ENCODE peak calls at places on chromosomes 12 and 14, in four cellular contexts. B is left ventricle myocardium inferior, N is pancreas, G is BJ. V is an unnamed sample.

GRCh38 chr12:8941691-8942478 is 7.6 kb downstream of the M6PR start:
- DNase-seq in N (no peak), G (no peak), B (no peak), V (no peak)

GRCh38 chr14:55746533-55746932 is 166.5 kb downstream of the KTN1 start:
- DNase-seq in N (no peak), G (no peak), B (no peak), V (no peak)

GRCh38 chr14:68733086-68733621 is 59.7 kb downstream of the ZFP36L1 start:
- DNase-seq in G (no peak), N (no peak), B (no peak), V (peak)

GRCh38 chr12:51318846-51319570 is 5.0 kb downstream of the BIN2 start:
- DNase-seq in B (no peak), N (no peak), G (no peak), V (no peak)

GRCh38 chr14:99838555-99839193 is 45.5 kb downstream of the EML1 start:
- DNase-seq in G (no peak), B (no peak), N (no peak), V (no peak)

GRCh38 chr14:53109028-53109687 is 44.0 kb downstream of the DDHD1 start:
- DNase-seq in N (no peak), G (no peak), B (no peak), V (no peak)

GRCh38 chr14:104750658-104751057 is 2.3 kb upstream of the SIVA1 start:
- DNase-seq in B (no peak), N (peak), G (no peak), V (no peak)

GRCh38 chr14:75070383-75070782 is 942 bp downstream of the ZC2HC1C start:
- DNase-seq in G (no peak), N (peak), B (no peak), V (no peak)

GRCh38 chr12:67431436-67432049 is 162.4 kb downstream of the CAND1 start:
- DNase-seq in G (no peak), N (no peak), B (no peak), V (no peak)

GRCh38 chr14:75184039-75184438 is 7.6 kb upstream of the TMED10 start:
- DNase-seq in G (no peak), B (no peak), N (no peak), V (no peak)

GRCh38 chr12:122060069-122060468 is 18.5 kb upstream of the MLXIP start:
- DNase-seq in G (no peak), B (peak), N (no peak), V (no peak)

GRCh38 chr12:87953257-87953860 is 75.8 kb downstream of the C12orf50 start:
- DNase-seq in N (no peak), G (no peak), B (no peak), V (peak)

GRCh38 chr14:61861320-61861865 is 99.2 kb downstream of the SNAPC1 start:
- DNase-seq in G (no peak), N (no peak), B (no peak), V (no peak)

GRCh38 chr12:109731231-109731731 is 17.7 kb downstream of the FAM222A start:
- DNase-seq in B (peak), N (peak), G (no peak), V (no peak)

GRCh38 chr14:91837076-91837475 is 30.3 kb downstream of the TC2N start:
- DNase-seq in B (no peak), N (peak), G (no peak), V (no peak)
- H3K4me3 ChIP-seq in B (peak), N (peak), G (no peak), V (peak)

GRCh38 chr12:124326899-124327298 is 32.0 kb downstream of the RFLNA start:
- DNase-seq in G (no peak), B (no peak), N (peak), V (no peak)
- H3K4me3 ChIP-seq in G (no peak), B (peak), N (no peak), V (no peak)

GRCh38 chr12:53048033-53048779 is 1.7 kb upstream of the TNS2 start:
- DNase-seq in G (no peak), N (peak), B (peak), V (no peak)
- H3K4me3 ChIP-seq in G (peak), N (peak), B (peak), V (no peak)

DNA sequence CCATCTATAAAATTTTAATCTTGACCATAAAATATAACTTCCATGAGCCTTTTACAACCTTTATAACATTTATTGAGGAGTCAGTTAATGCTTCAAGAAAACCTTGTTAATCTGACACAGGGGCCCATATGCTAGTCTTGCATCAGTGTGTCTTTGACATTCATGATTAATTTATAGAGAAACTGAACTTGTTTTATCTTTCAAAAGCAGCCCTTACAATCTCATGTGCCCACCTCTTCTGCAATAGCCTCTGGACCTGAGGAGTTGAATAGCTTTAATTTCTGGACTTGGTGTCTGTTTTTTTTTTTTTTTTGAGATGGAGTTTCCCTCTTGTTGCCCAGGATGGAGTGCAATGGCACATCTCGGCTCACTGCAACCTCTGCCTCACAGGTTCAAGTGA is 8.6 kb upstream of the LPCAT3 start:
- DNase-seq in N (no peak), G (no peak), B (no peak), V (no peak)
- H3K4me3 ChIP-seq in N (no peak), G (no peak), B (no peak), V (no peak)

DNA sequence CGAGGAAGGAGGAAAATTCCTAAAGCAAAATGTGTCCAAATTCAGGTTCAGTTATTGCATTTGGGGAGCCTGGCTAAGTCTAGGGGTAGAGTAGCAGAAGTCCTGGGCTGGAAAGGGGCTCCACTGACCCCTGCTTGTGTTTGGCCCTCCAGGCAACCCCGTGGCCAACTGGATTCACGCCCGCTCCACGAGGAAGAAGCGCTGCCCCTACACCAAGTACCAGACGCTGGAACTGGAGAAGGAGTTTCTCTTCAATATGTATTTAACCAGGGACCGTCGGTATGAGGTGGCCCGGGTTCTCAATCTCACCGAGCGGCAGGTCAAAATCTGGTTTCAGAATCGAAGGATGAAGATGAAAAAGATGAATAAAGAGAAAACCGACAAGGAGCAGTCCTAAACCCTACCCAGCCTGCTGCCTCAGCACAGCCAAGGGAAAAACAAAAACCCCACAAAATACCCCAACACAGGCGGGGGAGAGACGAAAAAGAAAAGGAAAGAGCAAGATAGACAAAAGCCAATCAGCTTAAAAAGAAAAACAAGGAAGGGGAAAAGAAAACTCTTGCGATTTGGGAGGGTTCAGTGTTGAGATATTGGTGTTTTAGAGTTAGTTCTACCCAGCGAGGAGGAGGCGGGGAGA is 2.4 kb downstream of the HOXC9 start:
- DNase-seq in B (no peak), G (no peak), N (no peak), V (no peak)
- H3K4me3 ChIP-seq in B (no peak), G (no peak), N (no peak), V (no peak)

DNA sequence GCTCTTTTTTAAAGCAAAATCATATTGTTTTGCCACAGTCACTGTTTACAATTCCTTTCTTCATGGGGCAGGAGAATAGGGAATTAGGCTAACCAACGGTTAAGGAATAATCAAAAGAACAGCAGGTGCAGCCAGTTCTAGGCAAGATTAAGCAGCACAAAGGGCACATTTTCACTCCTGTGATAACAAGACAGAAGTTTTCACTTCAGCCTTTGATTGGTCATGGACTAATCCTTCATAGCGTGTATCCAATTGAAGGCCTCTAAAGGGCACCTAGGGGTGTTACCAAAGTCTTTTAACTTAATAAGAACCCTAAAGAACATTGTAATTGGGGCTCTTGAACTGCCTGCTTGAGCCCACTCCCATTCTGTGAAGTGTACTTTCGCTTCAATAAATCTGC is 206.9 kb upstream of the AMIGO2 start:
- DNase-seq in N (no peak), B (no peak), G (no peak), V (no peak)
- H3K4me3 ChIP-seq in N (no peak), B (no peak), G (no peak), V (no peak)

GRCh38 chr12:21756699-21757098 is 17.8 kb downstream of the KCNJ8 start:
- DNase-seq in B (no peak), G (no peak), N (no peak), V (no peak)
- H3K4me3 ChIP-seq in B (no peak), G (no peak), N (no peak), V (no peak)

GRCh38 chr14:102930138-102930752 is 7.8 kb downstream of the AMN start:
- DNase-seq in G (no peak), N (no peak), B (no peak), V (no peak)
- H3K4me3 ChIP-seq in G (no peak), N (peak), B (peak), V (no peak)

GRCh38 chr12:40106202-40106533 is 287 bp upstream of the SLC2A13 start:
- DNase-seq in G (no peak), N (no peak), B (no peak), V (no peak)
- H3K4me3 ChIP-seq in G (peak), N (peak), B (peak), V (peak)